ENCODE peak calls at places on chromosomes 1 and 21, in six cellular contexts. M, G, Z, F, Y and N are unnamed samples.

GRCh38 chr21:46295996-46296752 is 10.0 kb downstream of the YBEY start:
- DNase-seq in Z (peak), M (peak), G (peak), Y (peak), F (no peak), N (peak)

GRCh38 chr1:234863596-234863995 is 253.6 kb upstream of the IRF2BP2 start:
- DNase-seq in M (peak), F (no peak), Z (peak), Y (no peak), G (peak), N (no peak)

GRCh38 chr1:116902027-116902426 is 7.7 kb upstream of the PTGFRN start:
- DNase-seq in G (no peak), Y (no peak), Z (no peak), M (no peak), F (no peak), N (no peak)

GRCh38 chr1:32195972-32196823 is 4.2 kb upstream of the CCDC28B start:
- DNase-seq in G (peak), M (no peak), Y (no peak), Z (no peak), F (no peak), N (peak)

GRCh38 chr1:203644661-203645510 is 18.3 kb downstream of the ATP2B4 start:
- DNase-seq in G (peak), M (no peak), F (no peak), Y (no peak), Z (no peak), N (no peak)

GRCh38 chr1:19036049-19036546 is 79.6 kb upstream of the IFFO2 start:
- DNase-seq in M (peak), G (no peak), Y (no peak), F (no peak), Z (no peak), N (no peak)

GRCh38 chr1:234507089-234507488 is 28.1 kb upstream of the TARBP1 start:
- DNase-seq in Y (no peak), M (no peak), Z (no peak), F (no peak), G (no peak), N (no peak)

GRCh38 chr21:28423521-28423920 is 569.2 kb downstream of the LTN1 start:
- DNase-seq in Y (no peak), G (no peak), Z (no peak), M (no peak), F (no peak), N (no peak)

GRCh38 chr1:171769754-171770153 is 11.7 kb upstream of the METTL13 start:
- DNase-seq in M (no peak), F (no peak), Z (no peak), Y (no peak), G (no peak), N (no peak)

GRCh38 chr1:226646026-226646869 is 92.8 kb downstream of the ITPKB start:
- DNase-seq in G (no peak), M (no peak), F (no peak), Y (no peak), Z (no peak), N (no peak)

DNA sequence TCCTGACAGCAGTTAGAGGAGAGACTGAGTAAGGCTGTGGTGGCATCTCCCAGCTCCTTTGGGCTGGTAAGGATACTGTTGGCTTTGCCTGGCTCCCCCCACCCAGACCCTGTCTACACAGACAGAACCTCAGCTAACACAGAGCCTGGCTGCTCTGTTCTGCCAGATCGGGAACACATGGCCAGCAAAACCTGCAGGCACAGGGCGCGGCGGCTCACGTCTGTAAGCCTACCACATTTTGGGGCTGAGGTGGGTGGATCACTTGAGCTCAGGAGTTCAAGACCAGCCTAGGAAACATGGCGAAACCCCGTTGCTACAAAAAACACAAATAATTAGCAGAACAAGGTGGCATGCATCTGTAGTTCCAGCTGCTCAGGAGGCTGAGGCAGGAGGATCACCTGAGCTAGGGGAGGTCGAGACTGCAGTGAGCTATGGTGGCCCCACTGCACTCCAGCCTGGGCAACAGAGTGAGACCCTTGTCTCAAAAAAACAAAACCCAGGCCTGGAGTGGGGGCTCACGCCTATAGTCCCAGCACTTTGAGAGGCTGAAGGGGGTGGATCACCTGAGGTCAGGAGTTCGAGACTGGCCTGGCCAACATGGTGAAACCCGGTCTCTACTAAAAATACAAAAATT is 6.7 kb downstream of the CSTB start:
- DNase-seq in M (no peak), Y (no peak), F (no peak), G (no peak), Z (no peak), N (no peak)
- H3K27ac ChIP-seq in M (no peak), Y (no peak), F (no peak), G (no peak), Z (no peak), N (no peak)

GRCh38 chr1:21237386-21238088 is 52.7 kb downstream of the ECE1 start:
- DNase-seq in Y (peak), F (no peak), Z (no peak), G (no peak), M (no peak), N (no peak)
- H3K27ac ChIP-seq in Y (no peak), F (no peak), Z (peak), G (no peak), M (no peak), N (no peak)

GRCh38 chr1:220563564-220563963 is 35.6 kb downstream of the MARK1 start:
- DNase-seq in Y (no peak), F (no peak), M (no peak), G (no peak), Z (no peak), N (no peak)
- H3K27ac ChIP-seq in Y (no peak), F (no peak), M (no peak), G (no peak), Z (no peak), N (no peak)

GRCh38 chr21:40140675-40141074 is 273.4 kb downstream of the PCP4 start:
- DNase-seq in Y (no peak), G (no peak), M (no peak), Z (no peak), F (no peak), N (no peak)
- H3K27ac ChIP-seq in Y (no peak), G (no peak), M (no peak), Z (no peak), F (no peak), N (no peak)

GRCh38 chr1:200301152-200301551 is 108.7 kb downstream of the ZNF281 start:
- DNase-seq in F (no peak), M (no peak), G (no peak), Y (no peak), Z (no peak), N (no peak)
- H3K27ac ChIP-seq in F (no peak), M (no peak), G (no peak), Y (no peak), Z (no peak), N (no peak)

GRCh38 chr1:168585191-168585590 is 8.8 kb downstream of the XCL1 start:
- DNase-seq in Z (no peak), Y (peak), G (peak), F (no peak), M (no peak), N (no peak)
- H3K27ac ChIP-seq in Z (no peak), Y (no peak), G (no peak), F (no peak), M (no peak), N (no peak)

GRCh38 chr21:30710499-30710898 is 8.1 kb downstream of the KRTAP21-3 start:
- DNase-seq in Z (no peak), G (no peak), F (no peak), M (no peak), Y (no peak), N (no peak)

GRCh38 chr21:30713786-30714185 is 4.8 kb downstream of the KRTAP21-3 start:
- DNase-seq in M (no peak), Y (no peak), Z (no peak), F (no peak), G (no peak), N (no peak)

GRCh38 chr21:30717105-30717504 is 1.5 kb downstream of the KRTAP21-3 start:
- DNase-seq in F (no peak), Z (no peak), G (no peak), M (no peak), Y (no peak), N (no peak)

GRCh38 chr21:30714946-30715345 is 3.6 kb downstream of the KRTAP21-3 start:
- DNase-seq in G (no peak), Z (no peak), M (no peak), Y (no peak), F (no peak), N (no peak)

DNA sequence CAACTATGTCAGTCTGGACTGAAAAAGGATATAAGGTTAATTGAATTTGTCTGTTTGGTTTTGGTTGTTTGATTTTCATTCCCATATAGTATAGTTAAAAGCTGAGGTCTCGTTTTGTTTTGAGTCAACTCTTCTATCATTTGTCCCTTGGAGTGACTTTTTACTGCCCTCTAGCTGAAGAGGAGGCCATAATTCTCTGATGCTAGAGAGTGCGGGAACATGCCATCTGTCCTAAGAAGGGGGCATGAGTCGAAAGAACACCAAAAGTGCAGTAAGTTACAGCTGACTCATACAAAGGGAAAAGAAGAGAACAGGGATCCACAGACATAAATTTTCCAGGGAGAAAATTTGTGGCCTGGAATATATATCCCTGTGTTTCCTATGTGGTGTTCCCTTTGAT is 4.1 kb downstream of the KRTAP21-3 start:
- DNase-seq in Z (no peak), Y (no peak), F (no peak), G (no peak), M (no peak), N (no peak)
- H3K27ac ChIP-seq in Z (no peak), Y (no peak), F (no peak), G (no peak), M (no peak), N (no peak)